ENCODE peak calls at places on chromosomes 4 and X, in seven cellular contexts. O is DND-41, S is fibroblast of lung, Z is thoracic aorta, T is fibroblast of mammary gland, F is stomach, N is AG09319. K is an unnamed sample.

GRCh38 chr4:169253904-169254303 is 16.9 kb downstream of the SH3RF1 start:
- DNase-seq in O (no peak), S (peak), Z (no peak), T (peak), F (no peak), N (no peak), K (no peak)

GRCh38 chr4:3266076-3266475 is 17.1 kb downstream of the MSANTD1 start:
- DNase-seq in O (no peak), S (no peak), Z (no peak), T (no peak), F (peak), N (no peak), K (no peak)

GRCh38 chr4:187070158-187070557 is 346.5 kb upstream of the FAT1 start:
- DNase-seq in O (no peak), S (no peak), Z (no peak), T (no peak), F (no peak), N (no peak), K (no peak)

GRCh38 chrX:107716816-107717700 is 58.5 kb downstream of the TSC22D3 start:
- DNase-seq in O (peak), S (peak), Z (peak), T (peak), F (peak), N (no peak), K (peak)

GRCh38 chr4:187019896-187020295 is 296.2 kb upstream of the FAT1 start:
- DNase-seq in O (no peak), S (no peak), Z (no peak), T (no peak), F (no peak), N (no peak), K (no peak)

GRCh38 chrX:54640721-54641120 is 110.7 kb downstream of the GNL3L start:
- DNase-seq in O (no peak), S (peak), Z (no peak), T (peak), F (no peak), N (peak), K (no peak)

GRCh38 chr4:55993994-55994657 is 45.4 kb downstream of the CEP135 start:
- DNase-seq in O (no peak), S (no peak), Z (no peak), T (no peak), F (no peak), N (no peak), K (no peak)

GRCh38 chrX:85052207-85052606 is 48.5 kb downstream of the APOOL start:
- DNase-seq in O (no peak), S (peak), Z (no peak), T (peak), F (no peak), N (no peak), K (no peak)

GRCh38 chr4:24642941-24643628 is 58.7 kb upstream of the DHX15 start:
- DNase-seq in O (no peak), S (peak), Z (no peak), T (peak), F (no peak), N (no peak), K (no peak)

GRCh38 chr4:23097251-23097650 is 404.5 kb downstream of the GBA3 start:
- DNase-seq in O (no peak), S (peak), Z (no peak), T (peak), F (no peak), N (no peak), K (no peak)

GRCh38 chr4:173169428-173170209 is 1.0 kb downstream of the GALNT7 start:
- DNase-seq in O (peak), S (peak), Z (no peak), T (peak), F (peak), N (no peak), K (peak)

GRCh38 chr4:63563288-63564014 is 845.8 kb downstream of the TECRL start:
- DNase-seq in O (no peak), S (no peak), Z (no peak), T (no peak), F (no peak), N (no peak), K (no peak)

GRCh38 chr4:78166582-78166981 is 109.5 kb downstream of the FRAS1 start:
- DNase-seq in O (no peak), S (no peak), Z (no peak), T (peak), F (no peak), N (no peak), K (no peak)

GRCh38 chr4:139537292-139537691 is 18.7 kb downstream of the SETD7 start:
- DNase-seq in O (no peak), S (no peak), Z (no peak), T (peak), F (no peak), N (no peak), K (no peak)

GRCh38 chr4:143184217-143184502 is 557 bp upstream of the USP38 start:
- DNase-seq in O (no peak), S (no peak), Z (no peak), T (no peak), F (no peak), N (no peak), K (no peak)

GRCh38 chr4:95355021-95355420 is 193.8 kb downstream of the UNC5C start:
- DNase-seq in O (no peak), S (no peak), Z (no peak), T (no peak), F (no peak), N (no peak), K (no peak)

GRCh38 chr4:144591401-144591800 is 54.6 kb upstream of the HHIP start:
- DNase-seq in O (peak), S (peak), Z (no peak), T (peak), F (no peak), N (peak), K (no peak)

GRCh38 chr4:139920552-139920951 is 233.4 kb downstream of the MAML3 start:
- DNase-seq in O (no peak), S (no peak), Z (no peak), T (no peak), F (no peak), N (no peak), K (no peak)

GRCh38 chr4:95517799-95518198 is 31.0 kb downstream of the UNC5C start:
- DNase-seq in O (no peak), S (no peak), Z (no peak), T (no peak), F (no peak), N (no peak), K (no peak)

GRCh38 chr4:1360423-1361283 is 13.6 kb downstream of the UVSSA start:
- DNase-seq in O (no peak), S (peak), Z (no peak), T (peak), F (no peak), N (no peak), K (no peak)

DNA sequence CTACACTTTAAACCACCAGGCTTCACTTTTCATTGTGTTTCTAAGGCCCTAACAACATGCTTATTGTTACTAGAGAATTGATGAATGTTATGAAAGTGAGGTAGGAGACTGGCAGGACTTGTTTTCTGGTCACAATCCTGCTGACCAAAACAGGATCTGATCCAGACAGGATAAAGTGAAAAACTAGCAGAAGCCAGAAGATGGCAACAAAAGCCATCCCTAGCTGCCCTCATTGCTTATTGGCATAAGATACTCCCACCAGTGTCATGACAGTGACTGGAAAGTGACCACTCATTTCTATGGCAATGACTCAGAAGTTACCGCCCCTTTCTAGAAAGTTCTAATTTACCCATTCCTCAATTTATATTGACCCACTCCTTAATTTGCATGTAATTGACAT is 29.9 kb upstream of the FGG start:
- DNase-seq in O (no peak), S (no peak), Z (no peak), T (peak), F (no peak), N (no peak), K (no peak)
- TF ChIP-seq CTCF in O (no peak), S (no peak), Z (no peak), T (no peak), F (no peak), N (no peak), K (no peak)

GRCh38 chrX:34863906-34864305 is 78.7 kb upstream of the FAM47B start:
- DNase-seq in O (no peak), S (no peak), Z (no peak), T (no peak), F (no peak), N (no peak), K (no peak)
- TF ChIP-seq CTCF in O (no peak), S (no peak), Z (no peak), T (no peak), F (no peak), N (no peak), K (no peak)

DNA sequence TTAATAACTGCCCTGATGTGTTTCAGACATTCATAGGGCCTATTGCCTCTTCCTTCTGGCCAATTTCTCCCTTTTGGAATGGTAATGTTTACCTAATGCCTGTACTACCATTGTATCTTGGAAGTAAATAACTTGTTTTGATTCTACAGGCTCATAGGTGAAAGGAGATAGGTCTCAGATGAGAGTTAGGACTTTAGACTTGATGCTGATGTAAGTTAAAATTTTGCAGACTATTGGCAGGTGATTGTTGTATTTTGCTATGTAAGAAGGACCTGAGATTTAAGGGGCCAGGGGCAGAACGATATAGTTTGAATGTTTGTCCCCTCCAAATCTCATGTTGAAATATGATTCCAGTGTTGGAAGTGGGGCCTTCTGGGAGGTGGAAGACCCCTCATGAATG is 215.5 kb downstream of the SLC39A8 start:
- DNase-seq in O (no peak), S (no peak), Z (no peak), T (no peak), F (no peak), N (no peak), K (no peak)
- TF ChIP-seq CTCF in O (no peak), S (no peak), Z (no peak), T (no peak), F (no peak), N (no peak), K (no peak)

GRCh38 chrX:71227370-71228062 is 4.5 kb downstream of the GJB1 start:
- DNase-seq in O (no peak), S (no peak), Z (no peak), T (no peak), F (no peak), N (no peak), K (no peak)
- TF ChIP-seq CTCF in O (peak), S (no peak), Z (no peak), T (no peak), F (no peak), N (no peak), K (no peak)

GRCh38 chrX:153778684-153779101 is 2.1 kb upstream of the SRPK3 start:
- DNase-seq in O (no peak), S (no peak), Z (no peak), T (no peak), F (no peak), N (no peak), K (no peak)
- TF ChIP-seq CTCF in O (peak), S (no peak), Z (no peak), T (no peak), F (no peak), N (no peak), K (no peak)

GRCh38 chr4:103496800-103497199 is 223.0 kb downstream of the TACR3 start:
- DNase-seq in O (no peak), S (no peak), Z (no peak), T (no peak), F (no peak), N (no peak), K (no peak)

GRCh38 chr4:103497692-103498091 is 222.1 kb downstream of the TACR3 start:
- DNase-seq in O (no peak), S (no peak), Z (no peak), T (no peak), F (no peak), N (no peak), K (no peak)

GRCh38 chr4:103493450-103494159 is 226.2 kb downstream of the TACR3 start:
- DNase-seq in O (no peak), S (no peak), Z (no peak), T (no peak), F (no peak), N (no peak), K (no peak)

GRCh38 chr4:103498161-103499070 is 221.4 kb downstream of the TACR3 start:
- DNase-seq in O (no peak), S (peak), Z (no peak), T (peak), F (no peak), N (peak), K (no peak)

GRCh38 chr4:103499094-103499493 is 220.7 kb downstream of the TACR3 start:
- DNase-seq in O (no peak), S (peak), Z (no peak), T (peak), F (no peak), N (no peak), K (no peak)
- TF ChIP-seq CTCF in O (peak), S (peak), Z (no peak), T (peak), F (no peak), N (peak), K (no peak)

K was measured in omental fat pad.